ENCODE peak calls at places on chromosomes 16 and 17, in four cellular contexts. E is neuronal stem cell, F is mesenchymal stem cell, M is H9. L is an unnamed sample.

GRCh38 chr17:49875690-49876089 is 27.8 kb upstream of the TAC4 start:
- DNase-seq in E (no peak), F (no peak), M (peak), L (no peak)

GRCh38 chr16:68183033-68183432 is 52.9 kb downstream of the ESRP2 start:
- DNase-seq in E (no peak), F (no peak), M (no peak), L (no peak)

GRCh38 chr16:89946515-89946914 is 2.0 kb upstream of the DEF8 start:
- DNase-seq in E (no peak), F (no peak), M (no peak), L (no peak)

GRCh38 chr17:59437766-59438165 is 106.3 kb downstream of the YPEL2 start:
- DNase-seq in E (no peak), F (no peak), M (no peak), L (no peak)

GRCh38 chr16:4339909-4340308 is 11.2 kb downstream of the PAM16 start:
- DNase-seq in E (no peak), F (no peak), M (no peak), L (peak)

GRCh38 chr17:14307560-14308024 is 6.7 kb downstream of the HS3ST3B1 start:
- DNase-seq in E (no peak), F (peak), M (peak), L (peak)

GRCh38 chr17:20151174-20151573 is 142.0 kb downstream of the SPECC1 start:
- DNase-seq in E (no peak), F (no peak), M (no peak), L (no peak)

GRCh38 chr17:41522301-41523224 is 3.9 kb upstream of the KRT15 start:
- DNase-seq in E (no peak), F (no peak), M (no peak), L (no peak)

GRCh38 chr16:83733301-83733700 is 74.5 kb upstream of the HSBP1 start:
- DNase-seq in E (no peak), F (no peak), M (no peak), L (peak)

GRCh38 chr16:81238296-81239011 is at the start of gene BCO1:
- DNase-seq in E (peak), F (peak), M (peak), L (peak)

GRCh38 chr17:60724647-60725046 is 47.0 kb downstream of the BCAS3 start:
- DNase-seq in E (no peak), F (no peak), M (no peak), L (no peak)

GRCh38 chr17:36755586-36755985 is 154.2 kb downstream of the MRM1 start:
- DNase-seq in E (no peak), F (no peak), M (peak), L (no peak)

GRCh38 chr17:74085434-74085833 is 118.0 kb upstream of the RPL38 start:
- DNase-seq in E (no peak), F (no peak), M (peak), L (no peak)

GRCh38 chr16:397135-397661 is at the start of gene NME4:
- DNase-seq in E (peak), F (peak), M (peak), L (no peak)

GRCh38 chr17:68498479-68499326 is 13.5 kb upstream of the PRKAR1A start:
- DNase-seq in E (no peak), F (no peak), M (no peak), L (no peak)

GRCh38 chr16:23145186-23145585 is 4.1 kb downstream of the USP31 start:
- DNase-seq in E (no peak), F (no peak), M (peak), L (no peak)

GRCh38 chr17:41775394-41776226 is 10.9 kb downstream of the JUP start:
- DNase-seq in E (peak), F (no peak), M (peak), L (no peak)

GRCh38 chr16:8858994-8859912 is 9.6 kb downstream of the CARHSP1 start:
- DNase-seq in E (no peak), F (no peak), M (no peak), L (no peak)

GRCh38 chr17:55689672-55690071 is 33.0 kb downstream of the TMEM100 start:
- DNase-seq in E (no peak), F (no peak), M (no peak), L (no peak)

GRCh38 chr17:45688820-45689219 is 95.3 kb upstream of the CRHR1 start:
- DNase-seq in E (no peak), F (no peak), M (no peak), L (no peak)

GRCh38 chr17:74176546-74177001 is 26.9 kb upstream of the RPL38 start:
- DNase-seq in E (peak), F (peak), M (peak), L (peak)

GRCh38 chr17:12085076-12085949 is 64.6 kb downstream of the MAP2K4 start:
- DNase-seq in E (no peak), F (no peak), M (no peak), L (no peak)

GRCh38 chr16:27315333-27316037 is 1.7 kb downstream of the IL4R start:
- DNase-seq in E (no peak), F (peak), M (peak), L (peak)

GRCh38 chr16:23578096-23578830 is 17.9 kb downstream of the NDUFAB1 start:
- DNase-seq in E (no peak), F (peak), M (no peak), L (peak)

GRCh38 chr16:24203675-24204074 is 52.5 kb upstream of the CACNG3 start:
- DNase-seq in E (no peak), F (no peak), M (no peak), L (no peak)

GRCh38 chr17:8806206-8807069 is 7.3 kb upstream of the MFSD6L start:
- DNase-seq in E (no peak), F (no peak), M (peak), L (no peak)

GRCh38 chr16:15907863-15908478 is 19.6 kb upstream of the CEP20 start:
- DNase-seq in E (peak), F (peak), M (peak), L (peak)

GRCh38 chr17:47201168-47201567 is 8.0 kb upstream of the MYL4 start:
- DNase-seq in E (no peak), F (no peak), M (no peak), L (no peak)

GRCh38 chr17:49548506-49549310 is 27.0 kb upstream of the NXPH3 start:
- DNase-seq in E (no peak), F (peak), M (peak), L (peak)

GRCh38 chr17:19016881-19017280 is 12.3 kb upstream of the FAM83G start:
- DNase-seq in E (no peak), F (no peak), M (no peak), L (no peak)

GRCh38 chr17:74513987-74514631 is 17.2 kb downstream of the CD300LB start:
- DNase-seq in E (peak), F (peak), M (peak), L (peak)

DNA sequence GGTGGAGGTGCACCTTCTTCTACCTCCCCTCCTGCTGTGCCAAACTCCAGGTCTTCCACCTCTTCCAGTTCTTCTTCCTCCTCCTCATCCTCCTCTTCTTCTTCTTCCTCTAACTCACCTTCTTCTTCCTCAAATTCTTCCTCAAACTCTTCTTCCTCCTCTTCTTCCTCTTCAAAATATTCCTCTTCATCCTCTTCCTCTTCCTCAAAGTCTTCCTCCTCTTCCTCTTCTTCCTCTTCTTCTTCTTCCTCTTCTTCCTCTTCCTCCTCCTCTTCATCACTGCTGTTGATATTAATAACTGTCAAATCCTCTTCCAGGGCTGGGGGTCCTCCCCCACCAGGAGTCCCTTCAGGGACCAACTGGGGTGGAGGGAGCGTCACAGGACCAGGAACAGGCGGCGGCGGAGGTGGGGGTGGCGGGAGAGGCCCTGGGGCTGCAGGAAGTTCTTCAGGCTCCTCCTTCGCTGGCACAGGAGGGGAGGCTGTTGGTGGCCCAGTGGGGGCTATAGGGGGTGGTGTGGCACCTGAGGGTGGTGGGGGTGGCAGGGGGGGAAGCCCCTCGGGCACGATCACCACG is 30.7 kb upstream of the ALOX15 start:
- DNase-seq in E (no peak), F (no peak), M (no peak), L (no peak)
- H2BK120ac ChIP-seq in E (no peak), F (no peak), M (no peak), L (no peak)

DNA sequence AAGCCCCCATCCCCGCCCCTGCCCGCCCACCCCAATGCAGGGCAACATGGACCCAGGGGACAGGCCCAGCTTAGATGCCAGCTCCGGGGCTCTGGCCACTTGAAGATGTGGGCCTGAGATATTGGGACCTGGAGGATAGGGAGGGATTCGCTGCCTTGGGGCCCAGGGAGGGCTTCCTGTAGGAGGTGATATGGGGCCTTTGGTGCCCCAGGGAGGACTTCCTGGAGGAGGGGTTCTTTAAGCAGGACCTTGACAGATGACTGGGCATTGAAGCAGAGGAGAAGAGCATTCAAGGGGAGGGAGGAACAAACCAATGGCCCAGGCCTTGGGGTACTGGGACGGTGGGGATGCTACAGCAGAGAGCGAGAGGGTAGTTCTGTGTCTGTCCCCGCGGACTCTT is 55.7 kb upstream of the ZC3H18 start:
- DNase-seq in E (no peak), F (no peak), M (no peak), L (no peak)
- H4K91ac ChIP-seq in E (no peak), F (no peak), M (no peak), L (no peak)

GRCh38 chr17:17236295-17237025 is 508 bp downstream of the FLCN start:
- DNase-seq in E (peak), F (peak), M (no peak), L (peak)
- H3K14ac ChIP-seq in E (peak), F (no peak), M (no peak), L (peak)

GRCh38 chr16:70694088-70694487 is 8.2 kb upstream of the MTSS2 start:
- DNase-seq in E (no peak), F (peak), M (peak), L (peak)

GRCh38 chr16:70693231-70693671 is 7.4 kb upstream of the MTSS2 start:
- DNase-seq in E (no peak), F (peak), M (no peak), L (no peak)

GRCh38 chr16:70691223-70692129 is 5.6 kb upstream of the MTSS2 start:
- DNase-seq in E (no peak), F (peak), M (no peak), L (peak)

GRCh38 chr16:70692130-70692470 is 6.2 kb upstream of the MTSS2 start:
- DNase-seq in E (no peak), F (no peak), M (no peak), L (no peak)

GRCh38 chr16:70692481-70693203 is 6.8 kb upstream of the MTSS2 start:
- DNase-seq in E (no peak), F (peak), M (no peak), L (no peak)
- H2BK120ac ChIP-seq in E (peak), F (peak), M (no peak), L (peak)

GRCh38 chr16:84832488-84833141 is 12.8 kb downstream of the CRISPLD2 start:
- DNase-seq in E (no peak), F (peak), M (no peak), L (peak)
- H4K91ac ChIP-seq in E (no peak), F (peak), M (no peak), L (peak)

DNA sequence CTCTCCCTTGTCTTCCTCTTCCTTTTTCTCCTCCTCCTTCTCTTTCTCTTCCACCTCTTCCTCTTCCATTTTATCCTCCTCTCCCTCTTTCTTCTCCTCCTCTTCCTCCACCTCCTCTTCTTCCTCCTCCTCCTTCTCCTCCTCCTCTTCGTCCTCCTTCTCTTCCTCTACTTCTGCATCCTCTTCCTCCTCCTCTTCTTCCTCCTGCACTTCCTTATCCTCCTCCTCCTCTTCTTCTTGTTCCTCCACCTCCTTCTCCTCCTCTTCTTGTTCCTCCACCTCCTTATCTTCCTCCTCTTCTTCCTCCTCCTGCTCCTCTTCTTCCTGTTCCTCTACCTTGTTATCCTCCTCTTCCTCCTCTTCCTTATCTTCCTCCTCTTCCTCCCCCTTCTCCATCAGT is 28.8 kb upstream of the GPR139 start:
- DNase-seq in E (no peak), F (no peak), M (no peak), L (no peak)
- H3K14ac ChIP-seq in E (no peak), F (no peak), M (no peak), L (no peak)

GRCh38 chr17:76074390-76075363 is at the start of gene GALR2:
- DNase-seq in E (no peak), F (no peak), M (peak), L (no peak)
- H2BK120ac ChIP-seq in E (no peak), F (no peak), M (no peak), L (no peak)

GRCh38 chr16:53511403-53512280 is 8.6 kb upstream of the AKTIP start:
- DNase-seq in E (no peak), F (no peak), M (no peak), L (no peak)
- H4K91ac ChIP-seq in E (no peak), F (no peak), M (no peak), L (no peak)

L was measured in IMR-90.